ENCODE peak calls at places on chromosomes 7 and 10, in ten cellular contexts. V is SK-N-SH, Q is bronchial epithelial cell, M is keratinocyte, O is astrocyte of the spinal cord, S is adrenal gland, L is A549, Z is activated B cell treated with CpG ODN at 0.5 μM for 24 hours, X is sigmoid colon, W is GM13976. J is an unnamed sample.

GRCh38 chr10:115092555-115093285 is 445 bp upstream of the ATRNL1 start:
- DNase-seq in V (peak), Q (peak), M (no peak), O (peak), S (peak), L (no peak), Z (peak), X (no peak), W (peak), J (peak)

GRCh38 chr7:101804087-101804631 is 13.3 kb upstream of the CUX1 start:
- DNase-seq in V (no peak), Q (peak), M (no peak), O (no peak), S (no peak), L (no peak), Z (no peak), X (no peak), W (no peak), J (no peak)

GRCh38 chr7:100881136-100881535 is 6.2 kb downstream of the SRRT start:
- DNase-seq in V (no peak), Q (no peak), M (no peak), O (no peak), S (no peak), L (no peak), Z (no peak), X (no peak), W (no peak), J (no peak)

GRCh38 chr7:113677811-113678210 is 241.0 kb downstream of the PPP1R3A start:
- DNase-seq in V (no peak), Q (no peak), M (no peak), O (no peak), S (no peak), L (no peak), Z (no peak), X (no peak), W (no peak), J (no peak)

GRCh38 chr10:133132711-133133291 is 27.2 kb upstream of the KNDC1 start:
- DNase-seq in V (peak), Q (no peak), M (no peak), O (no peak), S (no peak), L (no peak), Z (no peak), X (no peak), W (no peak), J (no peak)

GRCh38 chr7:5424689-5425506 is 1.3 kb upstream of the TNRC18 start:
- DNase-seq in V (no peak), Q (no peak), M (no peak), O (peak), S (peak), L (no peak), Z (peak), X (peak), W (peak), J (no peak)

GRCh38 chr7:141356096-141356495 is 195.1 kb upstream of the AGK start:
- DNase-seq in V (no peak), Q (no peak), M (no peak), O (no peak), S (no peak), L (no peak), Z (no peak), X (no peak), W (no peak), J (no peak)

GRCh38 chr7:8131694-8132605 is 130.0 kb downstream of the ICA1 start:
- DNase-seq in V (no peak), Q (peak), M (no peak), O (no peak), S (no peak), L (no peak), Z (no peak), X (no peak), W (no peak), J (no peak)

GRCh38 chr10:91088300-91089140 is 131.9 kb upstream of the PCGF5 start:
- DNase-seq in V (no peak), Q (peak), M (no peak), O (peak), S (no peak), L (peak), Z (no peak), X (no peak), W (peak), J (peak)

GRCh38 chr10:10320981-10321380 is 696.7 kb upstream of the CELF2 start:
- DNase-seq in V (no peak), Q (peak), M (peak), O (peak), S (no peak), L (no peak), Z (no peak), X (no peak), W (no peak), J (no peak)

GRCh38 chr7:121504478-121504877 is 108.4 kb upstream of the FAM3C start:
- DNase-seq in V (no peak), Q (peak), M (peak), O (peak), S (peak), L (peak), Z (no peak), X (no peak), W (no peak), J (no peak)

GRCh38 chr10:29386347-29386999 is 97.6 kb downstream of the LYZL1 start:
- DNase-seq in V (peak), Q (peak), M (no peak), O (peak), S (no peak), L (peak), Z (no peak), X (no peak), W (peak), J (peak)

GRCh38 chr7:124042826-124043225 is 10.0 kb upstream of the TMEM229A start:
- DNase-seq in V (no peak), Q (peak), M (no peak), O (no peak), S (no peak), L (no peak), Z (no peak), X (no peak), W (no peak), J (no peak)

GRCh38 chr7:7618410-7618809 is 22.1 kb upstream of the UMAD1 start:
- DNase-seq in V (no peak), Q (no peak), M (no peak), O (no peak), S (no peak), L (no peak), Z (no peak), X (no peak), W (no peak), J (no peak)

GRCh38 chr10:12742776-12743175 is 258.7 kb downstream of the CCDC3 start:
- DNase-seq in V (no peak), Q (no peak), M (no peak), O (no peak), S (no peak), L (no peak), Z (no peak), X (no peak), W (peak), J (peak)

GRCh38 chr10:6912424-6912823 is 332.3 kb upstream of the PRKCQ start:
- DNase-seq in V (no peak), Q (peak), M (peak), O (no peak), S (no peak), L (no peak), Z (no peak), X (no peak), W (no peak), J (no peak)

GRCh38 chr10:67621834-67622233 is 74.2 kb downstream of the CTNNA3 start:
- DNase-seq in V (no peak), Q (no peak), M (no peak), O (no peak), S (no peak), L (no peak), Z (no peak), X (no peak), W (no peak), J (no peak)

GRCh38 chr7:98754041-98754479 is 115.8 kb downstream of the TMEM130 start:
- DNase-seq in V (peak), Q (no peak), M (no peak), O (no peak), S (no peak), L (no peak), Z (no peak), X (no peak), W (no peak), J (no peak)

GRCh38 chr7:116679495-116679894 is 7.5 kb downstream of the MET start:
- DNase-seq in V (no peak), Q (peak), M (peak), O (no peak), S (no peak), L (no peak), Z (no peak), X (no peak), W (peak), J (peak)

GRCh38 chr10:69786791-69787190 is 14.9 kb upstream of the COL13A1 start:
- DNase-seq in V (no peak), Q (peak), M (no peak), O (peak), S (no peak), L (no peak), Z (no peak), X (no peak), W (no peak), J (no peak)

GRCh38 chr7:99562832-99563231 is 4.4 kb downstream of the ZNF655 start:
- DNase-seq in V (no peak), Q (peak), M (peak), O (peak), S (no peak), L (peak), Z (no peak), X (no peak), W (no peak), J (no peak)

GRCh38 chr7:3922175-3922635 is 621.2 kb downstream of the SDK1 start:
- DNase-seq in V (peak), Q (peak), M (peak), O (peak), S (no peak), L (peak), Z (no peak), X (no peak), W (no peak), J (no peak)

GRCh38 chr7:21041666-21042065 is 255.0 kb upstream of the SP8 start:
- DNase-seq in V (no peak), Q (no peak), M (no peak), O (no peak), S (no peak), L (no peak), Z (no peak), X (no peak), W (no peak), J (no peak)

GRCh38 chr7:84073476-84073875 is 121.1 kb downstream of the SEMA3A start:
- DNase-seq in V (no peak), Q (no peak), M (no peak), O (peak), S (no peak), L (no peak), Z (no peak), X (no peak), W (no peak), J (no peak)

GRCh38 chr7:140607441-140607989 is 33.1 kb downstream of the DENND2A start:
- DNase-seq in V (peak), Q (no peak), M (no peak), O (peak), S (peak), L (no peak), Z (no peak), X (peak), W (no peak), J (no peak)

GRCh38 chr10:110848106-110848505 is 23.6 kb upstream of the PDCD4 start:
- DNase-seq in V (no peak), Q (no peak), M (no peak), O (no peak), S (no peak), L (no peak), Z (no peak), X (no peak), W (no peak), J (no peak)

GRCh38 chr7:68963547-68963946 is 634.7 kb upstream of the AUTS2 start:
- DNase-seq in V (no peak), Q (peak), M (no peak), O (peak), S (no peak), L (no peak), Z (no peak), X (peak), W (no peak), J (no peak)

GRCh38 chr7:50502001-50502684 is 52.0 kb upstream of the FIGNL1 start:
- DNase-seq in V (no peak), Q (peak), M (peak), O (peak), S (peak), L (no peak), Z (no peak), X (peak), W (no peak), J (no peak)

GRCh38 chr7:99679032-99679399 is 780 bp downstream of the CYP3A5 start:
- DNase-seq in V (no peak), Q (peak), M (no peak), O (no peak), S (peak), L (peak), Z (no peak), X (no peak), W (no peak), J (no peak)

GRCh38 chr7:93799750-93800357 is 90.7 kb downstream of the TFPI2 start:
- DNase-seq in V (peak), Q (peak), M (no peak), O (peak), S (no peak), L (peak), Z (no peak), X (no peak), W (peak), J (peak)
- TF ChIP-seq CTCF in V (peak), Q (peak), M (peak), O (peak), S (peak), L (peak), Z (no peak), X (no peak), W (peak), J (peak)

DNA sequence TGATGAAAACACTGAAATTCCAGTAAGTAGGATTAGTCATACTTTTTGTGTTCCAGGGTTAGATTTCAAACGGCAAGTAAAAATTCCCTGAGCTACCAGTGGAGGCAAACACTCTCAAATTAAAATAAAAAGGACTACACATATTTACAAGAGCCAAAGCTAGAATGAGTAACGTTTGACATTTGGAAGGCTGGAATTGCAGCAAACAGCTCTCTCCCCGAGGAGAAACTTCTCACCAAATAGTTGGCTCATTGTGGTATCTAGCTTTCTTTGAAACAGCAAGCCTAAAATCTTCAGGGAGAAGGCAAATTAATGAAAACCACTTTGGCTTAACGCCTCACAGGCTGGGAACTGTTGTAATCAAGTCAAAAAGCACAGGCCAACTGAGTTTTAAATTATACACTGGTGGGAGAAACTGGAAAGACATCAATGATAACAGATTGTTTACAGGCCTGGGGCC is 288.3 kb downstream of the SNX13 start:
- DNase-seq in V (no peak), Q (peak), M (no peak), O (peak), S (no peak), L (no peak), Z (no peak), X (peak), W (no peak), J (no peak)
- TF ChIP-seq CTCF in V (peak), Q (no peak), M (peak), O (peak), S (peak), L (peak), Z (no peak), X (no peak), W (no peak), J (no peak)

GRCh38 chr10:92640110-92640509 is 47.2 kb downstream of the KIF11 start:
- DNase-seq in V (no peak), Q (peak), M (no peak), O (peak), S (peak), L (peak), Z (no peak), X (no peak), W (no peak), J (no peak)
- TF ChIP-seq CTCF in V (peak), Q (no peak), M (no peak), O (no peak), S (no peak), L (no peak), Z (no peak), X (no peak), W (no peak), J (no peak)

GRCh38 chr7:46695045-46695708 is 774.1 kb upstream of the IGFBP3 start:
- DNase-seq in V (no peak), Q (no peak), M (no peak), O (peak), S (no peak), L (no peak), Z (no peak), X (no peak), W (no peak), J (no peak)
- TF ChIP-seq CTCF in V (peak), Q (no peak), M (no peak), O (peak), S (no peak), L (no peak), Z (no peak), X (no peak), W (no peak), J (no peak)

J was measured in GM10248.